ENCODE peak calls at places on chromosomes 11 and 22, in seven cellular contexts. Q is activated gamma-delta T cell treated with anti-CD3 and anti-CD28 coated beads, Interleukin-2, amount 50 U/mL, for 16 hours; V is activated T-cell treated with anti-CD3 and anti-CD28 coated beads, Interleukin-2, amount 50 U/mL, for 72 hours; I is mesendoderm; T is aorta; N is CD4-positive, alpha-beta memory T cell; J is putamen. K is an unnamed sample.

GRCh38 chr22:44620129-44620840 is 81.7 kb upstream of the PRR5 start:
- DNase-seq in V (peak), N (peak), Q (peak), J (no peak), I (peak), T (peak), K (peak)

GRCh38 chr22:50169774-50170341 is 673 bp upstream of the PANX2 start:
- DNase-seq in I (peak), T (peak), V (peak), J (no peak), Q (no peak), N (no peak), K (no peak)

GRCh38 chr22:19109198-19110063 is 12.8 kb downstream of the DGCR2 start:
- DNase-seq in N (peak), I (no peak), V (peak), T (no peak), J (no peak), Q (peak), K (peak)

GRCh38 chr22:45584121-45584570 is 81.5 kb downstream of the FBLN1 start:
- DNase-seq in V (no peak), N (no peak), I (no peak), J (peak), T (peak), Q (no peak), K (no peak)

GRCh38 chr11:112437096-112437495 is 176.4 kb upstream of the PLET1 start:
- DNase-seq in T (no peak), J (no peak), Q (no peak), I (no peak), N (no peak), V (no peak), K (no peak)

GRCh38 chr22:36739185-36739584 is 35.6 kb upstream of the CACNG2 start:
- DNase-seq in Q (no peak), N (no peak), J (no peak), I (no peak), V (no peak), T (no peak), K (no peak)

GRCh38 chr11:100672483-100673038 is 14.5 kb upstream of the ARHGAP42 start:
- DNase-seq in N (no peak), Q (no peak), J (no peak), T (no peak), V (no peak), I (no peak), K (peak)

GRCh38 chr11:12556788-12557384 is 117.3 kb upstream of the TEAD1 start:
- DNase-seq in V (no peak), J (no peak), Q (no peak), T (peak), I (peak), N (no peak), K (peak)

GRCh38 chr11:103961010-103961409 is 75.4 kb upstream of the DDI1 start:
- DNase-seq in I (no peak), N (no peak), J (no peak), V (no peak), T (no peak), Q (no peak), K (peak)

GRCh38 chr11:120236169-120237107 is 3.5 kb upstream of the POU2F3 start:
- DNase-seq in I (peak), T (no peak), J (no peak), Q (no peak), V (no peak), N (no peak), K (peak)

GRCh38 chr11:76626921-76627391 is 43.6 kb downstream of the LRRC32 start:
- DNase-seq in I (no peak), J (no peak), T (peak), N (no peak), V (peak), Q (peak), K (peak)

GRCh38 chr11:115162919-115163318 is 341.3 kb downstream of the CADM1 start:
- DNase-seq in J (no peak), V (no peak), Q (no peak), T (no peak), I (no peak), N (no peak), K (no peak)

GRCh38 chr22:33049125-33049729 is 9.0 kb downstream of the SYN3 start:
- DNase-seq in I (peak), N (peak), Q (peak), J (peak), V (peak), T (peak), K (peak)

GRCh38 chr11:36459046-36459445 is 51.0 kb downstream of the TRAF6 start:
- DNase-seq in Q (no peak), T (no peak), V (no peak), N (no peak), J (no peak), I (no peak), K (no peak)

GRCh38 chr11:69744435-69744834 is 30.7 kb downstream of the FGF4 start:
- DNase-seq in Q (no peak), J (no peak), V (no peak), I (peak), T (no peak), N (no peak), K (peak)

GRCh38 chr11:120254788-120255518 is 15.0 kb downstream of the POU2F3 start:
- DNase-seq in J (no peak), Q (no peak), I (peak), N (no peak), T (no peak), V (no peak), K (no peak)

GRCh38 chr11:20249313-20249873 is 89.1 kb upstream of the DBX1 start:
- DNase-seq in V (no peak), Q (no peak), N (no peak), T (no peak), I (no peak), J (no peak), K (no peak)

K was measured in M059J.